ENCODE peak calls at places on chromosome 15, in nine cellular contexts. One of them, this sample, is unnamed.

GRCh38 chr15:52137432-52138357 is 25.1 kb upstream of the BCL2L10 start:
- DNase-seq in H4: no peak
- DNase-seq in cortex of kidney: no peak
- DNase-seq in AML-193: peak
- DNase-seq in iris pigment epithelial cell: no peak
- DNase-seq in left lobe of liver: peak
- DNase-seq in HEK293T: no peak
- DNase-seq in cardiac fibroblast: no peak
- DNase-seq in NCI-H345: no peak
- DNase-seq in this sample: no peak

GRCh38 chr15:88255496-88256171 is 905 bp downstream of the NTRK3 start:
- DNase-seq in NCI-H345: peak
- DNase-seq in AML-193: no peak
- DNase-seq in left lobe of liver: no peak
- DNase-seq in iris pigment epithelial cell: peak
- DNase-seq in cortex of kidney: no peak
- DNase-seq in cardiac fibroblast: peak
- DNase-seq in HEK293T: peak
- DNase-seq in H4: no peak
- DNase-seq in this sample: peak

GRCh38 chr15:74565381-74566085 is 24.5 kb downstream of the ARID3B start:
- DNase-seq in iris pigment epithelial cell: no peak
- DNase-seq in AML-193: no peak
- DNase-seq in left lobe of liver: no peak
- DNase-seq in cortex of kidney: no peak
- DNase-seq in cardiac fibroblast: no peak
- DNase-seq in HEK293T: no peak
- DNase-seq in H4: no peak
- DNase-seq in NCI-H345: no peak
- DNase-seq in this sample: no peak

GRCh38 chr15:85403745-85404144 is 23.3 kb downstream of the AKAP13 start:
- DNase-seq in iris pigment epithelial cell: no peak
- DNase-seq in cortex of kidney: no peak
- DNase-seq in cardiac fibroblast: peak
- DNase-seq in AML-193: no peak
- DNase-seq in H4: peak
- DNase-seq in NCI-H345: no peak
- DNase-seq in HEK293T: no peak
- DNase-seq in left lobe of liver: no peak
- DNase-seq in this sample: peak

GRCh38 chr15:59812185-59812870 is 123.2 kb upstream of the BNIP2 start:
- DNase-seq in iris pigment epithelial cell: no peak
- DNase-seq in cardiac fibroblast: no peak
- DNase-seq in left lobe of liver: no peak
- DNase-seq in NCI-H345: peak
- DNase-seq in AML-193: no peak
- DNase-seq in HEK293T: no peak
- DNase-seq in H4: no peak
- DNase-seq in cortex of kidney: no peak
- DNase-seq in this sample: no peak

GRCh38 chr15:101637549-101638318 is 14.4 kb downstream of the TM2D3 start:
- DNase-seq in cardiac fibroblast: no peak
- DNase-seq in iris pigment epithelial cell: peak
- DNase-seq in NCI-H345: no peak
- DNase-seq in cortex of kidney: no peak
- DNase-seq in HEK293T: no peak
- DNase-seq in left lobe of liver: no peak
- DNase-seq in AML-193: no peak
- DNase-seq in H4: no peak
- DNase-seq in this sample: no peak

GRCh38 chr15:80801891-80802680 is 22.9 kb downstream of the CEMIP start:
- DNase-seq in NCI-H345: no peak
- DNase-seq in H4: peak
- DNase-seq in HEK293T: no peak
- DNase-seq in cortex of kidney: no peak
- DNase-seq in left lobe of liver: no peak
- DNase-seq in cardiac fibroblast: no peak
- DNase-seq in iris pigment epithelial cell: no peak
- DNase-seq in AML-193: no peak
- DNase-seq in this sample: no peak

GRCh38 chr15:45714501-45715488 is 80.0 kb downstream of the SQOR start:
- DNase-seq in left lobe of liver: peak
- DNase-seq in iris pigment epithelial cell: peak
- DNase-seq in NCI-H345: peak
- DNase-seq in H4: peak
- DNase-seq in AML-193: peak
- DNase-seq in cortex of kidney: no peak
- DNase-seq in cardiac fibroblast: peak
- DNase-seq in HEK293T: peak
- DNase-seq in this sample: peak

This sample was measured in NCI-H460.